ENCODE peak calls at places on chromosomes 4 and X, in four cellular contexts. E is cardiac muscle cell, U is ovary, K is spleen. Y is an unnamed sample. For H3K27me3, the result is how much of the 10 kb centered on the place peaks cover.

GRCh38 chrX:9829308-9830267 is 43.4 kb downstream of the SHROOM2 start:
- DNase-seq in E (peak), K (no peak), U (no peak), Y (no peak)

GRCh38 chrX:74521961-74522833 is 92.2 kb downstream of the RLIM start:
- DNase-seq in K (no peak), E (peak), U (no peak), Y (no peak)

GRCh38 chr4:147772056-147772455 is 40.2 kb downstream of the ARHGAP10 start:
- DNase-seq in E (no peak), U (no peak), K (no peak), Y (no peak)

GRCh38 chrX:12874599-12874998 is 7.7 kb downstream of the TLR7 start:
- DNase-seq in K (no peak), E (no peak), U (no peak), Y (no peak)

GRCh38 chr4:54254116-54254914 is 25.2 kb downstream of the PDGFRA start:
- DNase-seq in K (no peak), E (no peak), U (peak), Y (no peak)

GRCh38 chr4:185738038-185738552 is 73.9 kb downstream of the SORBS2 start:
- DNase-seq in U (no peak), E (peak), K (no peak), Y (no peak)

GRCh38 chrX:100296183-100296753 is 113.8 kb downstream of the PCDH19 start:
- DNase-seq in K (no peak), U (no peak), E (no peak), Y (peak)

GRCh38 chr4:56496241-56496640 is 9.3 kb upstream of the ARL9 start:
- DNase-seq in K (no peak), E (no peak), U (no peak), Y (no peak)

GRCh38 chr4:185346975-185347601 is 48.6 kb downstream of the LRP2BP start:
- DNase-seq in E (peak), K (no peak), U (no peak), Y (no peak)

GRCh38 chr4:12928751-12929150 is 555.4 kb downstream of the RAB28 start:
- DNase-seq in U (no peak), K (no peak), E (no peak), Y (no peak)

GRCh38 chrX:53049127-53049517 is 533 bp downstream of the GPR173 start:
- DNase-seq in U (no peak), K (no peak), E (no peak), Y (no peak)

GRCh38 chr4:17324431-17324830 is 187.5 kb downstream of the QDPR start:
- DNase-seq in U (peak), E (peak), K (no peak), Y (peak)

GRCh38 chrX:120213438-120214265 is 37.0 kb upstream of the ZBTB33 start:
- DNase-seq in E (peak), K (no peak), U (peak), Y (peak)

GRCh38 chr4:15756361-15756861 is 21.7 kb upstream of the CD38 start:
- DNase-seq in U (no peak), E (peak), K (no peak), Y (no peak)

GRCh38 chr4:78293841-78294301 is 236.7 kb downstream of the FRAS1 start:
- DNase-seq in E (peak), U (no peak), K (no peak), Y (no peak)

GRCh38 chr4:116561717-116562116 is 523.7 kb downstream of the TRAM1L1 start:
- DNase-seq in E (no peak), U (no peak), K (no peak), Y (no peak)

GRCh38 chr4:138405439-138405838 is 163.3 kb upstream of the SLC7A11 start:
- DNase-seq in U (no peak), K (no peak), E (no peak), Y (no peak)

GRCh38 chr4:56976878-56977320 is 507 bp downstream of the NOA1 start:
- DNase-seq in E (no peak), K (peak), U (no peak), Y (peak)

GRCh38 chr4:62923783-62924182 is 1485.5 kb downstream of the TECRL start:
- DNase-seq in K (no peak), U (no peak), E (no peak), Y (no peak)

GRCh38 chr4:135917016-135917415 is 1615.3 kb downstream of the PCDH18 start:
- DNase-seq in U (no peak), E (no peak), K (no peak), Y (no peak)

GRCh38 chr4:35151816-35152572 is 1092.3 kb downstream of the ARAP2 start:
- DNase-seq in K (no peak), E (no peak), U (no peak), Y (peak)

GRCh38 chr4:7785017-7785416 is 154.6 kb downstream of the AFAP1 start:
- DNase-seq in E (peak), K (peak), U (peak), Y (no peak)

GRCh38 chrX:139932077-139932900 is 564 bp downstream of the ATP11C start:
- DNase-seq in K (peak), E (peak), U (peak), Y (peak)

GRCh38 chrX:40010550-40011364 is 87.0 kb downstream of the BCOR start:
- DNase-seq in K (peak), E (no peak), U (no peak), Y (peak)

GRCh38 chr4:148774134-148774533 is 331.9 kb upstream of the NR3C2 start:
- DNase-seq in E (no peak), U (no peak), K (no peak), Y (no peak)

DNA sequence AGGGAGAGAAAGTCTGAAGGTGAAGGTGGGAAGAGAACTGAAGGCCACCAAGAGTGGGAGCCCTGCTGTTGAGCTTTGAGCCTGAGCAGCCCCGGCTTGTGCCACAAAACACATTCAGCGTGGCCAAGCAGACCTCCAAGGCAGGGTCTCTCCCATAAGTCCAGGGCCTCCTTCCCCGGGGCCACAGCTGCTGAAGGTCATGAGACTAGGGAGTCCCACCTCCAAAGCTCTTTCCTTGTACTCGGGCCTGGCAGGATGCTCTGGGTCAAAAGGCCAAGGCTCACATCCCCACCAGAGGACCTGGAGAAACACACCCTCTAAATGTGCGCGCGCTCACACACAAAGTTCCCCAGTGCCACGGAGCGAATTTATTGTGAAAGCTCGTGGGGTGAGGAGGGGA is 3.5 kb upstream of the ARHGAP4 start:
- DNase-seq in U (no peak), E (no peak), K (peak), Y (no peak)
- H3K4me3 ChIP-seq in U (no peak), E (no peak), K (no peak), Y (no peak)

GRCh38 chr4:139692300-139693012 is 26.8 kb downstream of the MGST2 start:
- DNase-seq in K (no peak), U (no peak), E (no peak), Y (peak)

GRCh38 chr4:139689093-139689722 is 23.6 kb downstream of the MGST2 start:
- DNase-seq in U (no peak), E (no peak), K (no peak), Y (no peak)

GRCh38 chr4:139696491-139696890 is 30.9 kb downstream of the MGST2 start:
- DNase-seq in E (no peak), K (no peak), U (no peak), Y (no peak)

DNA sequence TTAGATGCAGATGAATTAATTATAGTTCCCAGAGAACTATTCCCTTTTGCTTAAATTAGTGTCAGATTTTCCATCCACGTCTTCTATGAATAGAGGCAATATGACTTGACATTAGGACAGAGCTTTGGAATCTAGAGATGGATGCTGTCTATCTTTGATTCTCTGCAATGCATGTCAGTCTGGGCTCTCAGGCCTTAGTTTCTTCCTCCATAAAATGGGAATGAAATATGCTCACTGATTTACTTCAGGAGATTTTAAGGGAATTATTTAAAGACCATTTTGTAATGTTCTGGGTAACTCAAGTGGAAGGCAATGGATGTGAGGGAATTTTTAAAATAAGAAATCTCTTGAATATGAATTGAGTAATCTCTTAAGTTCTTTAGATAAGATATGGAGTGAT is 28.9 kb downstream of the MGST2 start:
- DNase-seq in U (no peak), E (no peak), K (no peak), Y (no peak)
- H3K27me3 ChIP-seq in U (under half), E (under half), K (under half), Y (under half)

GRCh38 chr4:4869731-4870483 is 10.4 kb downstream of the MSX1 start:
- DNase-seq in U (no peak), E (no peak), K (no peak), Y (peak)

GRCh38 chr4:4870493-4871266 is 11.2 kb downstream of the MSX1 start:
- DNase-seq in U (no peak), K (no peak), E (no peak), Y (peak)

GRCh38 chr4:4871267-4872147 is 12.0 kb downstream of the MSX1 start:
- DNase-seq in E (no peak), K (no peak), U (no peak), Y (peak)

GRCh38 chr4:4874254-4874653 is 14.8 kb downstream of the MSX1 start:
- DNase-seq in U (no peak), K (no peak), E (no peak), Y (no peak)

GRCh38 chr4:4872148-4872903 is 12.9 kb downstream of the MSX1 start:
- DNase-seq in K (no peak), U (no peak), E (no peak), Y (peak)
- H3K4me3 ChIP-seq in K (no peak), U (no peak), E (no peak), Y (no peak)

GRCh38 chr4:4408132-4408523 is 21.2 kb downstream of the NSG1 start:
- DNase-seq in U (no peak), K (no peak), E (no peak), Y (peak)
- H3K27me3 ChIP-seq in U (under half), K (under half), E (under half), Y (under half)

DNA sequence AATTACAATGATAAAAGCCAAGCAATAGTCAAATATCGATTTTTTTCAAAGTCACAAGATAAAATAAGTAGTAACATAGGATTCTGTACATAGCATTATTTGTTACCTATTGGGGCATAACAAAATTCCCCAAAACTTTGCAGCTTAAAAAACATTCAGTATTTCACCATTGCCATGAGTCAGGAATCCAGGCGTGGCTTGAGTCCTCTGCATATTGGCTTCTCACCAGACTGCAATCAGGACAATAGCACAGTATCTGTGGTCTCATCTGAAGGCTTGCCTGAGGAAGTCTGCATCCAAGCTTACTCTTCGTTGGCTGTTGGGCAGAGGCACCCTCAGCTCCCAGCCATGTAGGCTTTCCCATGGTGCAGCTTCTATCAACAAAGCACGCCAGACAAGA is 6.2 kb upstream of the CTBP1 start:
- DNase-seq in E (no peak), U (no peak), K (no peak), Y (no peak)
- H3K4me3 ChIP-seq in E (no peak), U (no peak), K (no peak), Y (no peak)

GRCh38 chr4:173517781-173518371 is 12.2 kb downstream of the HAND2 start:
- DNase-seq in U (no peak), K (no peak), E (peak), Y (peak)

GRCh38 chr4:173515458-173515857 is 14.6 kb downstream of the HAND2 start:
- DNase-seq in K (no peak), U (no peak), E (no peak), Y (no peak)

GRCh38 chr4:173518419-173519102 is 11.5 kb downstream of the HAND2 start:
- DNase-seq in E (peak), K (no peak), U (peak), Y (peak)

GRCh38 chr4:173514641-173515217 is 15.3 kb downstream of the HAND2 start:
- DNase-seq in K (no peak), E (no peak), U (no peak), Y (no peak)

DNA sequence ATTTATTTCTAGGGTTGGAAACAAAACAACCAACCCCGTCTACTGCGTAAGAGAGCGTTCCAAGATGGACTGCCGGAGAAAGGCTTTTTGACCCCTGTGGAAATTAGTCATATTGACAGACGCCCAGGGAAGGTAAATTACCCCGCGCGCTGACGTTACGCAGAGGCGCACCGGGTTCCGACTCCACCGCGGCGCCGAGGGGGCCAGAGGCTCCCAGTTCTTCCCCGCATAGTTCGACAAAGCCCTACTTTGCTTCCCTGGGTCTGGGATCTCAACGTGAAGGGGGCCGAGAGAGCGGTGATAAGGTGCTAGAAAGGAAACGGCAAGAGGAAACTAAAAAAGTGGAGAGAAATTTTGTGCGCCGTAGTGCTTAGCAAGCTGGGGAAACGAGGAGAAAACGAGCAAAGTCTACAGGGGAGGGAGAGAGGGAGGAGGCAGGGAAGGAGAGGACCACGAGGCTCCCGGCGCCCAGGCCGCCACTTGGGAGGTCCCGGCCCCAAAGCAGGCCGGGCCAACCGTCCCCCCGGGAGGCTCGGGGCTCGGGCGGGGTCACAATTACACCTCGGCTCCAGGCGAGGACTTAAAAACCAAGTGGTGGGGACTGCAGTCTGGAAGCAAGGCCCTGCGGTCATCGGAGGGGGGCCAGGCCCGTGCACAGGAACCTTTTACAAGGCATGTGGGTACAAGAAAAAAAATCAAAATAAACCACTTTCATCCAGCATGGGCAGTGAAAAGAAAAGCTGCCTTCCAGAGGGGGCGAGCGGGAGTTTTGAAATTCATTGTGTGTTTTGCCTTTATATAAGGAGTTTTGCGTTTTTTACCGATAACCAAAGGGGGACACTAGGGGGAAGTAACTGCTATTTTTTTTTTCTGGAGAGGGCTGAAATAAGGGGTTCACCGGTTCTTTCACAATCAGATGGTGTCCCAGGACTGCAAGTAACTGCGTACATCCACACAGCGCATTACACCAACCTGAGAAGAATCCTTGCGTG is 13.1 kb downstream of the HAND2 start:
- DNase-seq in U (peak), E (peak), K (no peak), Y (peak)
- H3K27me3 ChIP-seq in U (under half), E (under half), K (half or more), Y (half or more)

GRCh38 chr4:88172987-88173386 is 14.5 kb upstream of the ABCG2 start:
- DNase-seq in U (no peak), E (no peak), K (no peak), Y (no peak)

GRCh38 chr4:88178633-88179231 is 20.3 kb upstream of the ABCG2 start:
- DNase-seq in K (no peak), U (no peak), E (no peak), Y (no peak)

GRCh38 chr4:88179261-88179660 is 20.8 kb upstream of the ABCG2 start:
- DNase-seq in U (no peak), E (no peak), K (no peak), Y (no peak)

GRCh38 chr4:88177981-88178632 is 19.7 kb upstream of the ABCG2 start:
- DNase-seq in K (no peak), U (no peak), E (peak), Y (peak)
- H3K4me3 ChIP-seq in K (no peak), U (no peak), E (no peak), Y (no peak)

Y was measured in H7.